ENCODE peak calls at places on chromosomes 16 and 17, in four cellular contexts. G, X, L and I are unnamed samples.

GRCh38 chr17:5703736-5704135 is 119.4 kb upstream of the NLRP1 start:
- DNase-seq in G (no peak), X (no peak), L (no peak), I (no peak)

GRCh38 chr17:79633937-79634813 is 23.3 kb upstream of the RBFOX3 start:
- DNase-seq in G (peak; percentile 39), X (no peak), L (no peak), I (no peak)

GRCh38 chr17:9023389-9024210 is 2.3 kb downstream of the NTN1 start:
- DNase-seq in G (no peak), X (no peak), L (no peak), I (no peak)

GRCh38 chr17:15649861-15650391 is 30.4 kb upstream of the FBXW10B start:
- DNase-seq in G (peak; percentile 80), X (no peak), L (no peak), I (no peak)

GRCh38 chr16:89422527-89422904 is 67.8 kb downstream of the ANKRD11 start:
- DNase-seq in G (no peak), X (no peak), L (no peak), I (no peak)

GRCh38 chr17:31373150-31374082 is 18.1 kb upstream of the RAB11FIP4 start:
- DNase-seq in G (no peak), X (no peak), L (peak; percentile 61), I (peak; percentile 74)

GRCh38 chr17:68456529-68457167 is 648 bp downstream of the WIPI1 start:
- DNase-seq in G (peak; percentile 91), X (no peak), L (no peak), I (no peak)

GRCh38 chr17:40331743-40332641 is 23.0 kb downstream of the RARA start:
- DNase-seq in G (peak; percentile 97), X (no peak), L (no peak), I (no peak)

GRCh38 chr16:62036101-62036806 is at the start of gene CDH8:
- DNase-seq in G (no peak), X (no peak), L (no peak), I (no peak)

GRCh38 chr16:70777973-70778406 is 23.0 kb downstream of the VAC14 start:
- DNase-seq in G (no peak), X (no peak), L (no peak), I (no peak)

GRCh38 chr17:35051183-35051578 is 12.3 kb downstream of the RFFL start:
- DNase-seq in G (no peak), X (peak; percentile 34), L (peak; percentile 79), I (peak; percentile 50)

GRCh38 chr16:496097-496886 is 31.2 kb upstream of the CAPN15 start:
- DNase-seq in G (no peak), X (no peak), L (no peak), I (no peak)

GRCh38 chr17:33492731-33493260 is 199.7 kb upstream of the ASIC2 start:
- DNase-seq in G (no peak), X (no peak), L (no peak), I (no peak)

GRCh38 chr17:41531993-41532392 is 3.9 kb upstream of the KRT19 start:
- DNase-seq in G (no peak), X (no peak), L (no peak), I (no peak)

GRCh38 chr17:17495448-17496188 is 577 bp downstream of the RASD1 start:
- DNase-seq in G (peak; percentile 88), X (no peak), L (peak; percentile 28), I (no peak)

GRCh38 chr17:10114931-10115535 is 83.4 kb downstream of the GAS7 start:
- DNase-seq in G (peak; percentile 97), X (peak; percentile 34), L (peak; percentile 64), I (peak; percentile 4)

GRCh38 chr16:4384497-4384896 is 12.8 kb downstream of the VASN start:
- DNase-seq in G (no peak), X (no peak), L (no peak), I (no peak)

GRCh38 chr17:69954241-69954933 is 120.6 kb upstream of the KCNJ16 start:
- DNase-seq in G (no peak), X (no peak), L (no peak), I (no peak)

GRCh38 chr17:51585514-51586104 is 325.3 kb downstream of the UTP18 start:
- DNase-seq in G (no peak), X (no peak), L (no peak), I (no peak)

GRCh38 chr16:641326-642188 is at the start of gene MCRIP2:
- DNase-seq in G (peak; percentile 95), X (peak; percentile 53), L (peak; percentile 50), I (peak; percentile 85)

GRCh38 chr17:70017112-70017511 is 57.9 kb upstream of the KCNJ16 start:
- DNase-seq in G (no peak), X (no peak), L (no peak), I (no peak)

GRCh38 chr17:42937712-42938596 is 26.3 kb downstream of the AARSD1 start:
- DNase-seq in G (no peak), X (no peak), L (no peak), I (peak; percentile 78)

GRCh38 chr17:76176701-76177574 is 35.9 kb upstream of the FOXJ1 start:
- DNase-seq in G (no peak), X (no peak), L (no peak), I (no peak)
- H3K36me3 ChIP-seq in G (no peaks in the 10 kb centered on the region), X (peaks cover under 1% of the 10 kb centered on the region), L (no peaks in the 10 kb centered on the region), I (no peaks in the 10 kb centered on the region)

DNA sequence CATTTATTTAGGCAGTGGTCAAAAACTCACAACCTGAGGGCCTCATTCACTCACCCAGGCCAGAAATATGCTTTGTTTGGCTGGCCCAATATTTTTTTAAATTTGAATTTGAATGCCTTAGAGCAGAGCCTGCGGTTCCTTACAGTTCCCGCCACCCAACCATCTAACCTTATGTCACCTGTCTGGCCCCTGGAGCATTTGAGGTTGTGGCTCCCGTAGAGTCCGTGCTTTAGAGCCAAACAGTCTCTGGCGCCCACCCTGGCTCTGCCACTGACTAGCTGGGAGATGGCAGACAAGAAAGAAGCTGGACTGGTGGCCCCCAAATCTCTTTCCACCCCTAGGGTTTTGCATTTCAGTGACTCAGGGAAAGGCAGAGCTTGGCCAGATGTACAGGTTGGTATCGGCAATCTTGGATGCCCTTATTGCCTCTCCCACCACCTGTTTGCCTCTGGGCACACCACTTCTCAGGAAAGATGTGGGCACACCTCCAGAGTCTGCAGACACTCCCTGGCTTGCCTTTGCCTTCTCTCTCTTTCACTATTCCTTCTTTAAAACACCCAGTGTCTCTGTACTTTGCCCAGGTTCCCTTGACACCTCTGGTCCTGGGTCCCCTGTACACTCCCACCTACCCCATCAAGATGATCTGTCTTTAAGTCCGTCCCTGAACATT is 1.9 kb upstream of the MAP3K14 start:
- DNase-seq in G (no peak), X (no peak), L (no peak), I (no peak)
- H3K4me1 ChIP-seq in G (peaks cover 17% of the 10 kb centered on the region), X (peaks cover 58% of the 10 kb centered on the region), L (peaks cover 70% of the 10 kb centered on the region), I (peaks cover 22% of the 10 kb centered on the region)

DNA sequence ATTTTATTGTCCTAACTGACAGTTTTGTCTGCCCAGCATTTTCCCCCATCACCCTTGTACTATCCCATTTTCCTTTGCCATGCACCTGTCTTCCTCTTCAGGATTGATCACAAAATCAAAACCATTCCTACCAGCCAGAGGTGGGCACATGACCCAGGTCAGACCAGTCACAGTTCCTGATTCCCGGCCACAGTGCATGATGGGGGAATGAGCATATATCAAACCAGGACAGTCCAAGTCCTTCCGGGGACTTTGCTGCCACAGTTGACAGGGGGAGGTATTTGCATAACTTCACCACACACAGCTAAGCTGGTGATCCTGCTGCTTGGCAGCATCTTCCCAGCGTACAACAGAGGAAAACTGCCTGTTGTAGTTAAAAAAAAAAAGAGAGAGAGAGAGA is 493.9 kb downstream of the WWOX start:
- DNase-seq in G (no peak), X (no peak), L (no peak), I (no peak)
- H3K27ac ChIP-seq in G (no peak overlapping the region), X (no peak overlapping the region), L (no peak overlapping the region), I (no peak overlapping the region)

GRCh38 chr16:11447272-11447671 is 102.0 kb downstream of the RMI2 start:
- DNase-seq in G (no peak), X (no peak), L (no peak), I (no peak)

GRCh38 chr16:11448796-11449416 is 103.6 kb downstream of the RMI2 start:
- DNase-seq in G (no peak), X (no peak), L (no peak), I (no peak)

GRCh38 chr16:11445486-11445885 is 100.2 kb downstream of the RMI2 start:
- DNase-seq in G (no peak), X (no peak), L (no peak), I (no peak)

GRCh38 chr16:11447836-11448235 is 102.6 kb downstream of the RMI2 start:
- DNase-seq in G (no peak), X (no peak), L (no peak), I (no peak)

DNA sequence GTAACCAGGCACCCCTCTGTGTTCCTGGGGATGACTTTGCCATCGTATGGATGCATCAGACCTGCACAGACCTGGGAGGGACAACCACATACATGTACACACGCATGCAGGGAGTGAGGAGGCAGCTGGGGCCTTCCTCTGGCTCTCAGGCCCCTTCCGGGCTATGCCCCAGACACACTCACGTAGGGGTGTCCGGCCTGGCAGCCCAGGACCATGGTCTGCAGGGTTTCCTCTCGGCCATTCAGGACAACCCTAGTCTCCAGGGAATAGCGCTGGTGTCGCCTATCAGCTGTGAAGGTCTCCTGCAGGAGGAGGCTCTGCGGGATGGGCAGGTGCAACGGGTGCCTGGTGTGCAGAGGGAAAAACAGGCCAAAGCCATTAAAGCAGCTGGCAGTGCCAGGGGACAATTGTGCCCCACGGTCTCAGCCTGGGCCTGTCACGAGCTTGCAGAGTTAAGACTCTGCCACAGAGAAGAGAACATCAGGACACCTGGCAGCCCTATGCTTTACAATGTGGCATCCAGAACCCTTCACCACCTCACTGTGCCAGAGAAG is 101.4 kb downstream of the RMI2 start:
- DNase-seq in G (no peak), X (no peak), L (no peak), I (no peak)
- H3K36me3 ChIP-seq in G (no peaks in the 10 kb centered on the region), X (no peaks in the 10 kb centered on the region), L (no peaks in the 10 kb centered on the region), I (no peaks in the 10 kb centered on the region)

GRCh38 chr17:66778531-66778930 is 56.4 kb upstream of the CACNG5 start:
- DNase-seq in G (no peak), X (no peak), L (no peak), I (no peak)

GRCh38 chr17:66779186-66779585 is 55.7 kb upstream of the CACNG5 start:
- DNase-seq in G (no peak), X (no peak), L (no peak), I (no peak)

GRCh38 chr17:66782866-66783265 is 52.1 kb upstream of the CACNG5 start:
- DNase-seq in G (no peak), X (no peak), L (no peak), I (no peak)

GRCh38 chr17:66783656-66784381 is 51.1 kb upstream of the CACNG5 start:
- DNase-seq in G (no peak), X (no peak), L (no peak), I (no peak)

GRCh38 chr17:66781135-66781534 is 53.8 kb upstream of the CACNG5 start:
- DNase-seq in G (no peak), X (no peak), L (no peak), I (peak; percentile 30)
- H3K4me1 ChIP-seq in G (peaks cover 5% of the 10 kb centered on the region), X (no peaks in the 10 kb centered on the region), L (no peaks in the 10 kb centered on the region), I (peaks cover 31% of the 10 kb centered on the region)

DNA sequence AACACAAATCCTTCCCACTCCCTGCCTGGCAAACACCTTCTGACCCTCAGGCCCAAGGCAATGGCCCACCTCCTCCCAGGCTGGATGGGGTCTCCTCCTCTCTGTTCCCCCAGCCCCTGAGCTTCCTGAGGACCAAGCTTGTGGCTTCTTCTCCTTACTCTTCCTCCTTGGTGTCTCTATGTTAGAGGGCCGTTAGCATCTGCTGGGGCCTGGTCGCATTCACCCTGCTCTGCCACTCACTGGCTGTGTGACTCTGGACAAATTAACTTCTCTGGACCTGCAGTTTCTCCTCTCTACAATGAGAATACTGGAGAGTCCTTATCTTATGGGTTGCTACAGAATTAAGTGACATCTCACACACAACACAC is 725 bp upstream of the MT2A start:
- DNase-seq in G (no peak), X (no peak), L (no peak), I (no peak)
- H3K27ac ChIP-seq in G (peak overlapping the region; percentile 96), X (no peak overlapping the region), L (peak overlapping the region; percentile 82), I (no peak overlapping the region)